ENCODE peak calls at places on chromosomes 12 and 14, in nine cellular contexts. L is adrenal gland, A is right cardiac atrium, T is left ventricle myocardium inferior, Y is psoas muscle, J is tibial nerve, B is heart left ventricle, Z is lung, Q is IMR-90. G is an unnamed sample.

GRCh38 chr12:65999564-66000280 is 130.8 kb downstream of the LLPH start:
- DNase-seq in B (no peak), Y (no peak), A (no peak), Z (no peak), T (no peak), Q (peak), J (no peak), L (no peak), G (no peak)

GRCh38 chr14:95123895-95124579 is 33.3 kb downstream of the DICER1 start:
- DNase-seq in Z (no peak), B (peak), J (peak), Q (no peak), T (peak), A (peak), L (no peak), Y (peak), G (no peak)

GRCh38 chr14:91315844-91316267 is 71.4 kb upstream of the GPR68 start:
- DNase-seq in B (no peak), T (no peak), J (no peak), Q (no peak), A (no peak), Z (no peak), Y (no peak), L (no peak), G (no peak)

GRCh38 chr14:32472512-32473472 is 143.7 kb downstream of the AKAP6 start:
- DNase-seq in B (peak), A (no peak), T (peak), J (no peak), L (no peak), Y (peak), Q (peak), Z (no peak), G (no peak)

GRCh38 chr12:118183711-118184110 is 47.8 kb downstream of the PEBP1 start:
- DNase-seq in Y (no peak), L (no peak), Z (no peak), A (no peak), B (no peak), Q (no peak), T (no peak), J (no peak), G (no peak)

GRCh38 chr14:50601405-50601804 is 41.5 kb downstream of the ATL1 start:
- DNase-seq in J (no peak), T (no peak), Z (no peak), Q (no peak), B (no peak), L (no peak), A (no peak), Y (no peak), G (no peak)

GRCh38 chr14:68784298-68784910 is 8.5 kb downstream of the ZFP36L1 start:
- DNase-seq in B (peak), L (no peak), Z (no peak), J (no peak), Q (no peak), A (no peak), T (no peak), Y (no peak), G (peak)

GRCh38 chr12:61739925-61740324 is 520.3 kb upstream of the USP15 start:
- DNase-seq in B (no peak), J (no peak), Y (no peak), T (no peak), Q (no peak), L (no peak), A (no peak), Z (no peak), G (no peak)

GRCh38 chr12:123491481-123491880 is 33.5 kb downstream of the SNRNP35 start:
- DNase-seq in Y (no peak), L (no peak), Q (no peak), B (no peak), A (no peak), Z (no peak), T (no peak), J (no peak), G (no peak)

GRCh38 chr14:39307815-39308214 is 74.1 kb downstream of the MIA2 start:
- DNase-seq in T (no peak), Z (no peak), L (no peak), Q (no peak), B (no peak), A (no peak), Y (no peak), J (no peak), G (no peak)

GRCh38 chr14:39302124-39302810 is 68.6 kb downstream of the MIA2 start:
- DNase-seq in Z (no peak), Q (no peak), B (no peak), J (no peak), L (no peak), T (no peak), A (no peak), Y (no peak), G (no peak)

DNA sequence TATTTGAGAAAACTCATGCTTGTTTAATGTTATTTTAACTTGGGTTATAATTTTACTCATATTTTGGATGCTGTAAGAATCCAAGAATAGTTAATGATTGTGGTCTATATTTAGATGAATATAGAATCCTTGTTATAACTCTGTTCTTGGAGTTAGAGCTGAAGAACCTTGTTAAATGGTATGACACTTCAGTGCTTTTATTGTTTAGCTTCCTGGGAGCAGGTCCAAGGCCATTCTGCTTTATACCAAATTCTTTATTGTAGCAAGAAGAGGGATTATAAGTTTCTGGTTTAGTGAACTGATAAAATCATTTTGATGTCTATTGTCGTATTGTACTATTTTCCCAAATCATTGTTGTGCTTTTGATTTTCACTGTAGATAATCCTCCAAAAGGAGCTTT is 69.4 kb downstream of the MIA2 start:
- DNase-seq in A (no peak), Q (no peak), B (no peak), L (no peak), Y (no peak), T (no peak), J (no peak), Z (no peak), G (no peak)
- H3K27ac ChIP-seq in A (no peak), Q (no peak), B (peak), L (no peak), Y (no peak), T (peak), J (no peak), Z (no peak), G (no peak)

GRCh38 chr12:57549203-57549908 is 488 bp upstream of the KIF5A start:
- DNase-seq in L (no peak), Q (no peak), J (no peak), A (no peak), T (no peak), B (no peak), Z (no peak), Y (no peak), G (no peak)
- H3K27ac ChIP-seq in L (no peak), Q (no peak), J (peak), A (no peak), T (no peak), B (no peak), Z (no peak), Y (no peak), G (no peak)

GRCh38 chr14:105090493-105091334 is 25.5 kb upstream of the GPR132 start:
- DNase-seq in A (peak), Q (peak), Y (peak), L (peak), J (peak), Z (peak), B (peak), T (peak), G (peak)

GRCh38 chr14:105092912-105093425 is 27.7 kb upstream of the GPR132 start:
- DNase-seq in L (peak), B (peak), J (no peak), Q (peak), A (peak), T (peak), Y (peak), Z (peak), G (peak)

GRCh38 chr14:105092124-105092911 is 27.1 kb upstream of the GPR132 start:
- DNase-seq in L (peak), B (no peak), Y (no peak), T (no peak), J (no peak), Z (no peak), Q (no peak), A (no peak), G (peak)

GRCh38 chr14:105089746-105090492 is 24.7 kb upstream of the GPR132 start:
- DNase-seq in A (no peak), Z (no peak), Q (no peak), L (peak), J (no peak), B (no peak), T (no peak), Y (no peak), G (peak)

GRCh38 chr14:105091335-105092123 is 26.3 kb upstream of the GPR132 start:
- DNase-seq in T (peak), Y (no peak), Z (peak), A (peak), Q (no peak), B (peak), J (no peak), L (peak), G (peak)
- H3K27ac ChIP-seq in T (peak), Y (peak), Z (peak), A (peak), Q (peak), B (peak), J (peak), L (peak), G (peak)

GRCh38 chr14:54901380-54902142 is 1.1 kb downstream of the GCH1 start:
- DNase-seq in L (peak), B (no peak), A (no peak), J (no peak), T (no peak), Z (no peak), Y (no peak), Q (no peak), G (no peak)
- H3K27ac ChIP-seq in L (peak), B (peak), A (peak), J (no peak), T (peak), Z (peak), Y (peak), Q (no peak), G (peak)

G was measured in suprapubic skin.